ENCODE peak calls at places on chromosomes 16 and 17, in five cellular contexts. F, H, L, I and C are unnamed samples.

GRCh38 chr17:32259596-32259995 is 6.0 kb upstream of the RHBDL3 start:
- DNase-seq in F (no peak), H (no peak), L (no peak), I (no peak), C (no peak)

GRCh38 chr16:55557186-55557585 is 9.3 kb upstream of the CAPNS2 start:
- DNase-seq in F (no peak), H (no peak), L (no peak), I (no peak), C (no peak)

GRCh38 chr16:68711421-68712139 is 25.5 kb upstream of the CDH1 start:
- DNase-seq in F (no peak), H (no peak), L (no peak), I (no peak), C (no peak)

GRCh38 chr17:82690786-82691489 is 7.6 kb downstream of the RAB40B start:
- DNase-seq in F (no peak), H (no peak), L (no peak), I (no peak), C (no peak)

GRCh38 chr17:73956595-73957465 is 246.6 kb upstream of the RPL38 start:
- DNase-seq in F (no peak), H (peak), L (peak), I (no peak), C (peak)

GRCh38 chr17:28777178-28777577 is 33.4 kb downstream of the TRAF4 start:
- DNase-seq in F (no peak), H (no peak), L (no peak), I (no peak), C (no peak)

GRCh38 chr17:39939588-39940419 is 12.3 kb downstream of the LRRC3C start:
- DNase-seq in F (no peak), H (peak), L (no peak), I (no peak), C (no peak)

GRCh38 chr17:41382396-41382795 is 290 bp upstream of the KRT34 start:
- DNase-seq in F (no peak), H (no peak), L (no peak), I (no peak), C (no peak)

GRCh38 chr16:66401610-66402009 is 25.5 kb upstream of the BEAN1 start:
- DNase-seq in F (no peak), H (no peak), L (no peak), I (no peak), C (no peak)

GRCh38 chr17:36142806-36143205 is 33.6 kb downstream of the TBC1D3B start:
- DNase-seq in F (no peak), H (no peak), L (no peak), I (no peak), C (no peak)

GRCh38 chr17:49567871-49568694 is 7.6 kb upstream of the NXPH3 start:
- DNase-seq in F (peak), H (peak), L (peak), I (peak), C (peak)

GRCh38 chr16:87422106-87422505 is 30.0 kb downstream of the MAP1LC3B start:
- DNase-seq in F (no peak), H (no peak), L (no peak), I (no peak), C (no peak)

GRCh38 chr17:78374631-78375274 is 3.7 kb upstream of the PGS1 start:
- DNase-seq in F (no peak), H (no peak), L (no peak), I (no peak), C (no peak)

GRCh38 chr17:14940946-14941280 is 324.2 kb downstream of the PMP22 start:
- DNase-seq in F (no peak), H (no peak), L (no peak), I (no peak), C (no peak)

GRCh38 chr16:49366669-49367068 is 6.9 kb upstream of the C16orf78 start:
- DNase-seq in F (no peak), H (no peak), L (no peak), I (no peak), C (no peak)

GRCh38 chr16:17369441-17369951 is 101.3 kb downstream of the XYLT1 start:
- DNase-seq in F (no peak), H (peak), L (peak), I (no peak), C (peak)

GRCh38 chr16:19715566-19715965 is 2.5 kb downstream of the KNOP1 start:
- DNase-seq in F (no peak), H (no peak), L (no peak), I (no peak), C (no peak)

GRCh38 chr17:22265807-22266206 is 573.5 kb downstream of the KCNJ18 start:
- DNase-seq in F (no peak), H (no peak), L (no peak), I (no peak), C (no peak)

GRCh38 chr17:20085283-20085875 is 76.2 kb downstream of the SPECC1 start:
- DNase-seq in F (no peak), H (no peak), L (no peak), I (no peak), C (no peak)

GRCh38 chr17:32323784-32324590 is 18.0 kb downstream of the C17orf75 start:
- DNase-seq in F (no peak), H (peak), L (no peak), I (no peak), C (no peak)

GRCh38 chr17:38741853-38742421 is 6.2 kb downstream of the PCGF2 start:
- DNase-seq in F (no peak), H (no peak), L (no peak), I (no peak), C (no peak)

GRCh38 chr16:48434653-48435318 is 49.6 kb upstream of the SIAH1 start:
- DNase-seq in F (no peak), H (no peak), L (no peak), I (no peak), C (no peak)

GRCh38 chr17:73952498-73953205 is 250.8 kb upstream of the RPL38 start:
- DNase-seq in F (no peak), H (peak), L (no peak), I (no peak), C (peak)